ENCODE peak calls at places on chromosomes 16 and 17, in four cellular contexts. J, S, P and W are unnamed samples.

GRCh38 chr17:59844884-59845594 is 47.7 kb downstream of the TUBD1 start:
- DNase-seq in J (peak), S (no peak), P (no peak), W (no peak)

GRCh38 chr17:64264891-64265290 is 1.8 kb upstream of the TEX2 start:
- DNase-seq in J (no peak), S (no peak), P (no peak), W (no peak)

GRCh38 chr16:19136549-19137196 is 22.9 kb downstream of the ITPRIPL2 start:
- DNase-seq in J (peak), S (no peak), P (no peak), W (no peak)

GRCh38 chr17:9859781-9860180 is 34.1 kb downstream of the GLP2R start:
- DNase-seq in J (no peak), S (no peak), P (no peak), W (no peak)

GRCh38 chr17:68172461-68172954 is 75.3 kb upstream of the AMZ2 start:
- DNase-seq in J (peak), S (peak), P (no peak), W (peak)

GRCh38 chr17:57404073-57404472 is 147.8 kb downstream of the MSI2 start:
- DNase-seq in J (no peak), S (no peak), P (no peak), W (no peak)

GRCh38 chr16:60642956-60643355 is 1393.3 kb downstream of the CDH8 start:
- DNase-seq in J (peak), S (no peak), P (no peak), W (no peak)

GRCh38 chr17:17151962-17152361 is 54.2 kb downstream of the PLD6 start:
- DNase-seq in J (peak), S (no peak), P (no peak), W (peak)

GRCh38 chr16:70454221-70455034 is at the start of gene FCSK:
- DNase-seq in J (peak), S (peak), P (peak), W (no peak)

GRCh38 chr16:86498155-86498651 is 12.1 kb upstream of the FOXF1 start:
- DNase-seq in J (no peak), S (no peak), P (no peak), W (no peak)

GRCh38 chr16:89599451-89599858 is 14.0 kb upstream of the DPEP1 start:
- DNase-seq in J (peak), S (peak), P (no peak), W (no peak)

GRCh38 chr17:74083321-74083720 is 120.2 kb upstream of the RPL38 start:
- DNase-seq in J (no peak), S (no peak), P (no peak), W (no peak)

GRCh38 chr16:3920206-3920605 is 39.7 kb upstream of the CREBBP start:
- DNase-seq in J (no peak), S (no peak), P (no peak), W (no peak)

GRCh38 chr16:11752856-11753255 is 10.2 kb upstream of the TXNDC11 start:
- DNase-seq in J (no peak), S (no peak), P (no peak), W (no peak)

GRCh38 chr17:6430769-6431168 is 4.2 kb downstream of the AIPL1 start:
- DNase-seq in J (peak), S (no peak), P (no peak), W (no peak)

GRCh38 chr17:10683853-10684252 is 13.5 kb downstream of the SCO1 start:
- DNase-seq in J (peak), S (no peak), P (no peak), W (no peak)

GRCh38 chr16:82177555-82177954 is 7.5 kb upstream of the MPHOSPH6 start:
- DNase-seq in J (no peak), S (no peak), P (no peak), W (no peak)

GRCh38 chr16:82181456-82182185 is 11.6 kb upstream of the MPHOSPH6 start:
- DNase-seq in J (no peak), S (no peak), P (no peak), W (no peak)

GRCh38 chr16:82176204-82176603 is 6.2 kb upstream of the MPHOSPH6 start:
- DNase-seq in J (no peak), S (no peak), P (no peak), W (no peak)

GRCh38 chr16:82175627-82176026 is 5.6 kb upstream of the MPHOSPH6 start:
- DNase-seq in J (no peak), S (no peak), P (no peak), W (no peak)

GRCh38 chr16:82178352-82178751 is 8.3 kb upstream of the MPHOSPH6 start:
- DNase-seq in J (no peak), S (no peak), P (no peak), W (no peak)
- TF ChIP-seq CTCF in J (no peak), S (no peak), P (no peak), W (no peak)

GRCh38 chr17:82300228-82300627 is 17.2 kb downstream of the CD7 start:
- DNase-seq in J (no peak), S (no peak), P (no peak), W (no peak)

GRCh38 chr17:82299452-82299851 is 18.0 kb downstream of the CD7 start:
- DNase-seq in J (no peak), S (no peak), P (no peak), W (no peak)

GRCh38 chr17:82301916-82302497 is 15.4 kb downstream of the CD7 start:
- DNase-seq in J (no peak), S (no peak), P (no peak), W (no peak)

GRCh38 chr17:82301300-82301915 is 16.0 kb downstream of the CD7 start:
- DNase-seq in J (no peak), S (no peak), P (no peak), W (no peak)

DNA sequence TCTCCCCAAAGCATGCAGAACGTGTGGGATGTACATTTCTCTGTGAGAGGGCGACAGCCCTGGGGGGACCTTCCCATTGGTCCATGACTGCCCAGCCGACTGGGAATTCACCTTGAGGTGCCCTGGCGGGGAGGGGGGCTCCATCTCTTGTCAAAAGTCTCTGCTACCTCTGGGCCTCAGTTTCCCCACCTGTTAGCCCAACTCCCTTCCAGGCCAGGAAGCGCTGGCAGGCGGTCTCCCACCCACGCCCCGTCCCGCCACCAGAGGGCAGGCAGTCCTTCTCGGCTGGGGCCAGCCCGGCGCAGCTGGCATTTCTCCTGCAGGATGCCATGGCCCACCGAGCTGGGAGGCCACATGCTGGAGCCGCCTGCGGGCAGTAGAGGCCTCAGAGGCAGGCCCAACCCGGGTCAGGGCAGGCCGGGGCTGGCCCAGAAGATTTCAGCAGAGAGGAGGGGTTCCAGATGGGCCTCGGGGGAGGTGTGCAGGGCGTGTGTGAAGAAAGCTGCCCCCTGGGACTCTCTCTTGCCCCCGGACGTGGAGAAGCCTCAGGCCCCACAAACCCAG is 16.6 kb downstream of the CD7 start:
- DNase-seq in J (peak), S (peak), P (no peak), W (peak)
- TF ChIP-seq CTCF in J (peak), S (peak), P (peak), W (peak)

GRCh38 chr16:711084-711483 is 3.8 kb upstream of the METRN start:
- DNase-seq in J (no peak), S (no peak), P (no peak), W (no peak)

GRCh38 chr16:708959-709358 is 3.4 kb upstream of the FBXL16 start:
- DNase-seq in J (no peak), S (no peak), P (no peak), W (no peak)

GRCh38 chr16:708019-708418 is 2.4 kb upstream of the FBXL16 start:
- DNase-seq in J (no peak), S (no peak), P (no peak), W (no peak)

GRCh38 chr16:710500-711075 is 4.3 kb upstream of the METRN start:
- DNase-seq in J (no peak), S (no peak), P (no peak), W (no peak)

DNA sequence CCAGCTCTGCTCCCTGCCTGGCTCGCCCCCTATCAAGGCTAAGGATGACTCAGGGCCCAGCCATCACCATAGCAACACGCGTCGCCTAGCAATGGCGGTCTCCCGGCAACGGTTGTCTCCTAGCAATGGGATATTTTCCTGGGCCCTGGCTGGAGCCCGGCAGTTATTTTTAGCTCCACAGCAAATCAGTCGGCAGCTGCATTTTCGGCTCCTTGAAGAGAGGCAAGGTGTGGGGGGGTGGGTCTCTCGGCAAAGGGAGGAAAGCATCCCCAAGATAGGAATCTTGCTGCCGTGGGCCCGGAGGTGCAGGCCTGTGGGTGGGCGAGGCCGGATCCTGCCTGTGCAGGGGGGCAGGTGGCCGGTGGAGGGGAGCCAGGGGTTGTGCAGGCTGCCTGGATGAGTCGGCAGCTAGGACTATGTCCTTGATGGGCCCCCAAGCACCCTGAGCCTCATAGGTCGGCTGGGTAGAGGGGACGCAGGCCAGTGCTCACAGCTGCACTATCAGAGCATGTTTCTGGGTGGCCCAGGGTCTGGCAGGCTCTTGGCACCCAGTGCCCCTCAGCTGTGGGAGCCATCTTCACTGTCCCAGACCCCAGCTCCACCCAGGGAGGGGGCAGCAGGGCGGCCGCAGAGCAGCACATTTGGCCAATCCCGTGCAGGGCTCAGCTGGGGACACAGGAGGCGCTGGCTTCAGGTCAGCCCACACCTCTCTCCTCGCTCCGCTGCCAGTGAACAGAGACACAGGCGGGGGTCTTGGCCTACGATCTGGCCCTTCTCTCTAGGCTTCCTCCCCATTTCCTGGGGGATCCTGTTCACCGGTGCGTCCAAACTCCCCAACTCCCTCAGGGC is 4.3 kb upstream of the FBXL16 start:
- DNase-seq in J (peak), S (peak), P (no peak), W (no peak)
- TF ChIP-seq CTCF in J (no peak), S (no peak), P (no peak), W (no peak)

DNA sequence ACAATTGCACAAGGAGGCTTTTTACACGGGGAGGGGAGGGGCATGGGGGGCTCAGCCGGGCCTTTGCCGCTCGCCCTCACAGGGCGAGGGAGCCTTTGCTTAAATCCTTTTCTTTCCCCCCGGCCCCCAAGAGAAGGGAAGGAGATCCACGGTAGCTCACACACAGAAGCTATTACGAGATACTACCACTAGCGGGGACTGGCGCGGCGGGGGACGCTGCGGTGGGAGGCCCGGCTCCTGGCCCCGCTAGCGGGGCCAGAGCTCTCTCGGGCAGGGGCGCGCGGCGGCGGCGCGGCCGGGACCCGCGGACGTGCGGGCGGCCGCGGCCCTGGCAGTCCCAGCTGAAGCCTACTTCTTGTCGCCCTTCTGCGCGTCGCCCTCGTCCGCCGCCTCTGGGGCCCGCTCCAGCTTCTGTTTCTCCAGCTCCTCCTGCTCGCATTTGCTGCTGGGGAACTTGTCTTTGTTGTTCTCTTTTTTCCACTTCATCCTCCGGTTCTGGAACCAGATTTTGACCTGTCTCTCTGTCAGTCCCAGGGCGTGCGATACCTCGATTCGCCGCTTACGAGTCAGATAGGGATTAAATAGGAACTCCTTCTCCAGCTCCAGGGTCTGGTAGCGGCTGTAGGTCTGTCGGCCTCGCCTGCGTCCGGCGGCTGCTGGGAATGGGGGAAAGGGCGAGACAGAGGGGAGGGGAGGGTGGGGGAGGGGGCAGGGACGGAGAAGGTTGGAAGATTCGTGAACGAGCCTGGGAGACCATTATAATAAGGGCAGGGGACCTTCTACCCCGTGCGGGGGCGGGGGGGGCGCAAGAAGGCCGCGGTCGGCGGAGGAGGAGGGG is 2.0 kb downstream of the HOXB8 start:
- DNase-seq in J (no peak), S (peak), P (no peak), W (no peak)
- TF ChIP-seq CTCF in J (peak), S (no peak), P (peak), W (peak)